ENCODE peak calls at places on chromosome 16, in seven cellular contexts. N is aorta; J is MCF 10A; S is CD4-positive, alpha-beta T cell; V is NCI-H2029; D is Right ventricle myocardium superior; O is lower leg skin. T is an unnamed sample.

GRCh38 chr16:7083086-7083485 is 249.6 kb upstream of the RBFOX1 start:
- DNase-seq in J (no peak), O (no peak), D (no peak), V (no peak), N (no peak), S (no peak), T (no peak)

GRCh38 chr16:28534542-28535373 is 4.0 kb downstream of the NUPR1 start:
- DNase-seq in S (no peak), O (peak; percentile 92), N (peak; percentile 69), V (no peak), J (peak; percentile 96), D (peak; percentile 53), T (no peak)

GRCh38 chr16:82232806-82233205 is 62.8 kb upstream of the MPHOSPH6 start:
- DNase-seq in O (no peak), N (no peak), D (no peak), S (no peak), V (no peak), J (no peak), T (no peak)

GRCh38 chr16:63945805-63946204 is 1176.1 kb downstream of the CDH11 start:
- DNase-seq in N (no peak), V (no peak), O (no peak), J (no peak), S (no peak), D (no peak), T (no peak)

GRCh38 chr16:68732068-68732680 is 4.9 kb upstream of the CDH1 start:
- DNase-seq in V (peak; percentile 63), D (no peak), S (no peak), O (peak; percentile 62), N (no peak), J (peak; percentile 77), T (peak; percentile 58)

GRCh38 chr16:49505556-49505955 is 132.0 kb downstream of the C16orf78 start:
- DNase-seq in S (no peak), J (no peak), O (no peak), V (no peak), D (no peak), N (peak; percentile 15), T (no peak)

GRCh38 chr16:87657621-87658192 is 55.4 kb downstream of the JPH3 start:
- DNase-seq in V (no peak), O (no peak), S (no peak), N (no peak), D (no peak), J (peak; percentile 65), T (no peak)

GRCh38 chr16:19153876-19154275 is 14.2 kb upstream of the SYT17 start:
- DNase-seq in V (no peak), D (no peak), S (no peak), J (no peak), N (no peak), O (no peak), T (peak; percentile 45)

GRCh38 chr16:22624759-22625533 is 114.3 kb downstream of the NPIPB5 start:
- DNase-seq in V (no peak), J (peak; percentile 59), O (no peak), N (no peak), S (no peak), D (no peak), T (no peak)

GRCh38 chr16:86985656-86986030 is 331.5 kb downstream of the C16orf95 start:
- DNase-seq in S (no peak), O (no peak), N (no peak), D (no peak), V (no peak), J (no peak), T (no peak)

GRCh38 chr16:74562117-74562516 is 44.8 kb downstream of the GLG1 start:
- DNase-seq in J (no peak), D (no peak), S (no peak), V (no peak), O (no peak), N (no peak), T (no peak)

GRCh38 chr16:49575352-49576172 is 202.0 kb downstream of the C16orf78 start:
- DNase-seq in J (no peak), N (peak; percentile 81), O (peak; percentile 31), S (no peak), D (peak; percentile 67), V (no peak), T (no peak)

GRCh38 chr16:3561626-3562025 is 15.6 kb downstream of the NLRC3 start:
- DNase-seq in V (no peak), S (no peak), D (no peak), J (no peak), N (no peak), O (no peak), T (peak; percentile 25)

GRCh38 chr16:58329147-58329546 is 34.3 kb upstream of the PRSS54 start:
- DNase-seq in V (no peak), S (no peak), O (no peak), J (peak; percentile 72), N (no peak), D (no peak), T (no peak)

GRCh38 chr16:23948949-23949392 is 113.2 kb downstream of the PRKCB start:
- DNase-seq in S (peak; percentile 38), J (no peak), V (peak; percentile 59), O (no peak), D (no peak), N (no peak), T (no peak)

GRCh38 chr16:87761020-87761506 is 4.7 kb downstream of the KLHDC4 start:
- DNase-seq in O (no peak), D (no peak), V (no peak), S (no peak), J (no peak), N (no peak), T (no peak)

GRCh38 chr16:24689128-24689527 is 40.3 kb upstream of the TNRC6A start:
- DNase-seq in V (no peak), D (no peak), S (no peak), N (no peak), O (no peak), J (peak; percentile 45), T (peak; percentile 70)

GRCh38 chr16:72963508-72963907 is 84.4 kb downstream of the ZFHX3 start:
- DNase-seq in J (no peak), N (no peak), O (no peak), D (no peak), V (no peak), S (no peak), T (no peak)

GRCh38 chr16:2009302-2009711 is 314 bp downstream of the ZNF598 start:
- DNase-seq in D (no peak), N (no peak), J (no peak), O (no peak), S (no peak), V (no peak), T (peak; percentile 58)

GRCh38 chr16:78060787-78061186 is 38.4 kb downstream of the CLEC3A start:
- DNase-seq in J (no peak), S (no peak), D (no peak), N (no peak), O (no peak), V (no peak), T (no peak)

GRCh38 chr16:7321661-7322060 is 11.0 kb upstream of the RBFOX1 start:
- DNase-seq in N (no peak), J (no peak), V (no peak), S (no peak), D (no peak), O (no peak), T (peak; percentile 76)

GRCh38 chr16:27428035-27428785 is 26.2 kb downstream of the IL21R start:
- DNase-seq in S (no peak), J (no peak), N (no peak), D (no peak), O (peak; percentile 9), V (no peak), T (no peak)

GRCh38 chr16:52318259-52319008 is 228.5 kb downstream of the TOX3 start:
- DNase-seq in V (peak; percentile 20), N (no peak), S (no peak), J (no peak), D (no peak), O (no peak), T (no peak)

GRCh38 chr16:68700120-68700519 is 37.0 kb upstream of the CDH1 start:
- DNase-seq in N (no peak), D (no peak), O (no peak), V (no peak), S (no peak), J (peak; percentile 67), T (no peak)

GRCh38 chr16:46673320-46674013 is 15.5 kb downstream of the VPS35 start:
- DNase-seq in N (peak; percentile 58), D (no peak), S (no peak), O (no peak), J (peak; percentile 69), V (peak; percentile 31), T (peak; percentile 75)

GRCh38 chr16:56625140-56625942 is at the start of gene MT1E:
- DNase-seq in N (peak; percentile 84), S (no peak), O (peak; percentile 66), J (peak; percentile 81), V (peak; percentile 50), D (peak; percentile 92), T (no peak)

GRCh38 chr16:9053006-9053601 is 38.3 kb upstream of the HAPSTR1 start:
- DNase-seq in J (peak; percentile 63), S (no peak), O (no peak), D (peak; percentile 65), V (peak; percentile 37), N (peak; percentile 59), T (peak; percentile 70)

GRCh38 chr16:88731699-88732098 is 25.4 kb downstream of the CTU2 start:
- DNase-seq in O (no peak), S (no peak), N (no peak), D (no peak), J (no peak), V (no peak), T (peak; percentile 87)

GRCh38 chr16:2365397-2365796 is 24.9 kb upstream of the ABCA3 start:
- DNase-seq in O (no peak), N (no peak), D (no peak), S (no peak), V (no peak), J (no peak), T (peak; percentile 53)

GRCh38 chr16:12881771-12882170 is 19.6 kb upstream of the SHISA9 start:
- DNase-seq in D (no peak), S (no peak), N (no peak), J (no peak), O (no peak), V (no peak), T (no peak)

GRCh38 chr16:21646721-21647561 is 5.5 kb downstream of the IGSF6 start:
- DNase-seq in D (no peak), N (no peak), V (no peak), S (peak; percentile 50), O (no peak), J (no peak), T (no peak)

GRCh38 chr16:86854895-86855294 is 276.5 kb downstream of the FOXL1 start:
- DNase-seq in N (no peak), J (peak; percentile 20), V (no peak), O (no peak), S (no peak), D (no peak), T (no peak)

GRCh38 chr16:2535644-2536021 is 2.2 kb upstream of the PDPK1 start:
- DNase-seq in O (peak; percentile 47), V (no peak), S (no peak), N (peak; percentile 79), J (no peak), D (peak; percentile 46), T (no peak)

GRCh38 chr16:88628512-88628974 is 9.8 kb upstream of the IL17C start:
- DNase-seq in D (peak; percentile 76), S (no peak), O (no peak), J (no peak), V (no peak), N (no peak), T (peak; percentile 75)